ENCODE peak calls at places on chromosomes 13 and 19, in five cellular contexts. I, O, J, U and Y are unnamed samples.

GRCh38 chr13:89163081-89163480 is 1491.9 kb downstream of the SLITRK5 start:
- DNase-seq in U (no peak), O (no peak), J (no peak), I (no peak), Y (no peak)

GRCh38 chr19:41999878-42000208 is 5.8 kb upstream of the ATP1A3 start:
- DNase-seq in U (no peak), O (no peak), I (no peak), J (no peak), Y (peak)

GRCh38 chr19:55472463-55472862 is 4.0 kb upstream of the ZNF628 start:
- DNase-seq in U (no peak), I (no peak), J (no peak), O (no peak), Y (no peak)

GRCh38 chr13:34758628-34759027 is 183.4 kb upstream of the NBEA start:
- DNase-seq in U (no peak), I (no peak), J (no peak), O (no peak), Y (no peak)

GRCh38 chr19:10295847-10296591 is 6.3 kb downstream of the ICAM5 start:
- DNase-seq in J (no peak), U (no peak), O (no peak), I (no peak), Y (no peak)

GRCh38 chr13:107421028-107421427 is 794.3 kb downstream of the LIG4 start:
- DNase-seq in U (no peak), I (no peak), J (no peak), O (no peak), Y (no peak)

GRCh38 chr13:107459430-107459829 is 755.9 kb downstream of the LIG4 start:
- DNase-seq in U (no peak), I (no peak), O (no peak), J (no peak), Y (no peak)

GRCh38 chr19:13120817-13121216 is 2.8 kb downstream of the NACC1 start:
- DNase-seq in O (no peak), I (no peak), U (no peak), J (no peak), Y (no peak)

GRCh38 chr13:51152713-51153112 is 41.6 kb upstream of the C13orf42 start:
- DNase-seq in O (no peak), J (no peak), I (no peak), U (no peak), Y (no peak)

GRCh38 chr13:60511637-60512036 is 114.6 kb downstream of the TDRD3 start:
- DNase-seq in O (no peak), J (no peak), I (no peak), U (no peak), Y (no peak)

GRCh38 chr13:95137096-95137495 is 164.2 kb downstream of the ABCC4 start:
- DNase-seq in J (no peak), U (no peak), O (no peak), I (no peak), Y (no peak)

GRCh38 chr13:26255717-26256277 is 1.9 kb downstream of the CDK8 start:
- DNase-seq in J (no peak), O (no peak), U (no peak), I (no peak), Y (no peak)

GRCh38 chr13:29918845-29919244 is 68.4 kb upstream of the UBL3 start:
- DNase-seq in I (no peak), O (no peak), U (no peak), J (no peak), Y (no peak)

GRCh38 chr19:53101518-53101917 is 1.7 kb downstream of the ZNF160 start:
- DNase-seq in U (peak), I (no peak), J (peak), O (no peak), Y (no peak)

GRCh38 chr13:21825186-21825585 is 154.3 kb downstream of the FGF9 start:
- DNase-seq in J (no peak), U (no peak), O (no peak), I (no peak), Y (no peak)

GRCh38 chr19:47494211-47494547 is 10.2 kb upstream of the KPTN start:
- DNase-seq in J (no peak), O (no peak), U (no peak), I (no peak), Y (no peak)

GRCh38 chr19:6530385-6531162 is at the start of gene TNFSF9:
- DNase-seq in I (peak), O (peak), U (peak), J (peak), Y (peak)

GRCh38 chr19:11059511-11060358 is 29.5 kb upstream of the LDLR start:
- DNase-seq in O (no peak), U (no peak), J (no peak), I (no peak), Y (no peak)

GRCh38 chr19:42693760-42694350 is 46.4 kb downstream of the PSG3 start:
- DNase-seq in U (peak), O (no peak), J (no peak), I (no peak), Y (no peak)

GRCh38 chr19:33554821-33555220 is 33.2 kb upstream of the PEPD start:
- DNase-seq in U (no peak), I (no peak), J (no peak), O (no peak), Y (no peak)

GRCh38 chr13:32914686-32915085 is 101.5 kb upstream of the KL start:
- DNase-seq in U (no peak), I (no peak), J (no peak), O (no peak), Y (no peak)

GRCh38 chr13:106369858-106370257 is 165.6 kb downstream of the EFNB2 start:
- DNase-seq in I (no peak), U (no peak), J (no peak), O (no peak), Y (no peak)

GRCh38 chr13:111263566-111263965 is 56.9 kb upstream of the TEX29 start:
- DNase-seq in I (no peak), J (no peak), U (no peak), O (no peak), Y (no peak)

GRCh38 chr19:52028780-52029123 is 573 bp upstream of the ZNF614 start:
- DNase-seq in O (no peak), U (no peak), I (no peak), J (no peak), Y (no peak)

GRCh38 chr13:47017476-47017875 is 120.6 kb upstream of the HTR2A start:
- DNase-seq in O (no peak), I (no peak), J (no peak), U (no peak), Y (no peak)

GRCh38 chr19:35130761-35131720 is 3.8 kb downstream of the LGI4 start:
- DNase-seq in U (no peak), O (no peak), J (no peak), I (no peak), Y (no peak)

GRCh38 chr19:15047680-15048079 is 1.6 kb upstream of the CASP14 start:
- DNase-seq in J (no peak), O (no peak), U (no peak), I (no peak), Y (no peak)

GRCh38 chr13:62512194-62513141 is 1096.8 kb upstream of the PCDH20 start:
- DNase-seq in J (no peak), U (peak), I (no peak), O (peak), Y (no peak)

GRCh38 chr13:32940601-32941000 is 75.6 kb upstream of the KL start:
- DNase-seq in O (peak), U (no peak), I (peak), J (no peak), Y (no peak)

GRCh38 chr19:6891761-6892385 is 4.5 kb downstream of the ADGRE1 start:
- DNase-seq in I (no peak), U (no peak), J (no peak), O (no peak), Y (no peak)

GRCh38 chr13:110214637-110215036 is 92.3 kb downstream of the COL4A1 start:
- DNase-seq in U (no peak), O (no peak), J (no peak), I (no peak), Y (no peak)

GRCh38 chr19:47447470-47448359 is 24.0 kb downstream of the SLC8A2 start:
- DNase-seq in U (peak), J (peak), O (peak), I (peak), Y (no peak)

GRCh38 chr13:48162182-48162581 is 67.3 kb upstream of the MED4 start:
- DNase-seq in I (no peak), U (no peak), O (no peak), J (no peak), Y (no peak)

GRCh38 chr19:18414504-18415176 is 4.6 kb upstream of the SSBP4 start:
- DNase-seq in I (no peak), U (no peak), J (peak), O (no peak), Y (peak)

GRCh38 chr19:35106898-35107540 is 8.6 kb upstream of the FXYD3 start:
- DNase-seq in O (no peak), I (no peak), U (no peak), J (no peak), Y (no peak)

GRCh38 chr13:32445461-32445860 is 17.5 kb upstream of the N4BP2L1 start:
- DNase-seq in J (no peak), O (no peak), I (no peak), U (no peak), Y (no peak)

GRCh38 chr13:73303858-73304257 is 245.1 kb downstream of the KLF5 start:
- DNase-seq in J (peak), U (no peak), O (no peak), I (no peak), Y (no peak)

GRCh38 chr13:113022391-113023216 is 53.6 kb downstream of the MCF2L start:
- DNase-seq in I (no peak), O (no peak), U (no peak), J (no peak), Y (peak)